ENCODE peak calls at places on chromosomes 4 and X, in six cellular contexts. P, J, R, H, K and T are unnamed samples.

GRCh38 chrX:18793601-18794089 is 86.2 kb downstream of the PPEF1 start:
- DNase-seq in P (no peak), J (no peak), R (no peak), H (no peak), K (no peak), T (no peak)

GRCh38 chr4:71550220-71551190 is 211.7 kb downstream of the SLC4A4 start:
- DNase-seq in P (no peak), J (no peak), R (no peak), H (no peak), K (no peak), T (no peak)

GRCh38 chrX:85569691-85570090 is 190.2 kb upstream of the POF1B start:
- DNase-seq in P (no peak), J (peak), R (no peak), H (no peak), K (no peak), T (no peak)

GRCh38 chr4:52780206-52780605 is 29.0 kb upstream of the ERVMER34-1 start:
- DNase-seq in P (no peak), J (no peak), R (no peak), H (no peak), K (no peak), T (no peak)

GRCh38 chrX:24113161-24113560 is 36.4 kb upstream of the ZFX start:
- DNase-seq in P (no peak), J (no peak), R (no peak), H (no peak), K (no peak), T (no peak)

GRCh38 chr4:164803702-164804101 is 49.8 kb downstream of the SMIM31 start:
- DNase-seq in P (no peak), J (no peak), R (no peak), H (no peak), K (no peak), T (no peak)

GRCh38 chrX:129193357-129193756 is 329.9 kb downstream of the SMARCA1 start:
- DNase-seq in P (no peak), J (peak), R (no peak), H (no peak), K (no peak), T (no peak)

GRCh38 chrX:149898554-149898953 is 17.6 kb downstream of the MAGEA8 start:
- DNase-seq in P (no peak), J (no peak), R (no peak), H (no peak), K (no peak), T (no peak)

GRCh38 chrX:130083656-130084382 is 26.5 kb downstream of the ELF4 start:
- DNase-seq in P (peak), J (no peak), R (no peak), H (no peak), K (no peak), T (no peak)

GRCh38 chr4:128163177-128164117 is 102.3 kb downstream of the LARP1B start:
- DNase-seq in P (no peak), J (no peak), R (no peak), H (no peak), K (no peak), T (no peak)

GRCh38 chrX:153649178-153649914 is 2.3 kb downstream of the DUSP9 start:
- DNase-seq in P (peak), J (peak), R (peak), H (peak), K (peak), T (peak)

GRCh38 chr4:156931267-156931666 is 40.3 kb downstream of the PDGFC start:
- DNase-seq in P (no peak), J (no peak), R (no peak), H (no peak), K (no peak), T (no peak)

GRCh38 chr4:41525129-41525528 is 12.8 kb upstream of the LIMCH1 start:
- DNase-seq in P (no peak), J (no peak), R (no peak), H (no peak), K (no peak), T (no peak)

GRCh38 chrX:11137543-11138139 is 26.5 kb downstream of the HCCS start:
- DNase-seq in P (no peak), J (no peak), R (no peak), H (no peak), K (no peak), T (no peak)

GRCh38 chrX:118627084-118627758 is 100.2 kb upstream of the IL13RA1 start:
- DNase-seq in P (no peak), J (peak), R (no peak), H (no peak), K (no peak), T (no peak)